ENCODE peak calls at places on chromosomes 6 and 20, in eight cellular contexts. V is stimulated activated CD4-positive, alpha-beta T cell treated with anti-CD3 and anti-CD28 coated beads, Interleukin-4, amount 100 ng/mL, for 1 hour; O is uterus; S is natural killer cell; H is activated gamma-delta T cell treated with Interleukin-2 at 50 U/mL for 16 hours; G is naive thymus-derived CD4-positive, alpha-beta T cell; Q is AG08396; I is substantia nigra. L is an unnamed sample.

GRCh38 chr6:36592221-36592655 is 1.9 kb upstream of the SRSF3 start:
- DNase-seq in Q (no peak), I (no peak), G (no peak), V (no peak), O (no peak), H (peak), S (peak), L (no peak)

GRCh38 chr20:54199283-54199682 is 8.6 kb upstream of the PFDN4 start:
- DNase-seq in O (no peak), G (no peak), I (no peak), V (no peak), H (no peak), Q (no peak), S (no peak), L (no peak)

GRCh38 chr6:109979033-109979921 is 1.2 kb downstream of the GPR6 start:
- DNase-seq in H (no peak), Q (no peak), I (no peak), G (no peak), V (no peak), S (no peak), O (no peak), L (no peak)

GRCh38 chr20:52313335-52313963 is 121.9 kb upstream of the ZFP64 start:
- DNase-seq in V (no peak), H (no peak), I (no peak), G (no peak), Q (peak), O (no peak), S (no peak), L (peak)

GRCh38 chr6:111852704-111853103 is 20.5 kb downstream of the FYN start:
- DNase-seq in O (no peak), G (peak), S (no peak), Q (no peak), H (no peak), V (no peak), I (no peak), L (peak)

GRCh38 chr20:46174469-46175126 is 56.5 kb downstream of the CD40 start:
- DNase-seq in H (peak), I (no peak), S (peak), G (peak), V (peak), Q (peak), O (peak), L (peak)

GRCh38 chr6:169426611-169427010 is 173.0 kb upstream of the THBS2 start:
- DNase-seq in G (no peak), Q (no peak), H (no peak), V (no peak), S (no peak), I (no peak), O (no peak), L (no peak)

GRCh38 chr6:161273752-161274487 is at the start of gene AGPAT4:
- DNase-seq in S (peak), I (no peak), O (peak), H (peak), Q (peak), G (peak), V (peak), L (peak)

GRCh38 chr6:23350752-23351453 is 775.1 kb upstream of the NRSN1 start:
- DNase-seq in H (no peak), V (no peak), I (no peak), S (no peak), G (no peak), Q (no peak), O (no peak), L (no peak)

GRCh38 chr20:45783656-45784294 is 7.9 kb downstream of the WFDC3 start:
- DNase-seq in Q (no peak), V (no peak), I (no peak), G (no peak), O (no peak), S (no peak), H (no peak), L (peak)

GRCh38 chr6:168107191-168107940 is 28.4 kb upstream of the FRMD1 start:
- DNase-seq in S (no peak), O (no peak), I (no peak), V (no peak), G (no peak), Q (no peak), H (no peak), L (no peak)

GRCh38 chr6:150079604-150080003 is 10.7 kb upstream of the ULBP3 start:
- DNase-seq in H (no peak), I (no peak), G (peak), S (no peak), Q (no peak), O (no peak), V (no peak), L (no peak)

GRCh38 chr6:51608383-51608782 is 479.0 kb downstream of the PKHD1 start:
- DNase-seq in Q (no peak), G (no peak), H (no peak), I (no peak), S (no peak), V (no peak), O (no peak), L (no peak)

GRCh38 chr6:3506751-3507388 is 50.0 kb upstream of the SLC22A23 start:
- DNase-seq in H (no peak), I (no peak), S (no peak), V (no peak), G (no peak), O (no peak), Q (no peak), L (no peak)

GRCh38 chr6:116115781-116116180 is 10.2 kb downstream of the COL10A1 start:
- DNase-seq in G (no peak), S (no peak), Q (no peak), I (no peak), V (no peak), O (no peak), H (no peak), L (no peak)

GRCh38 chr20:17505664-17506517 is 25.3 kb downstream of the BFSP1 start:
- DNase-seq in I (no peak), Q (peak), H (peak), S (peak), G (no peak), V (peak), O (no peak), L (no peak)

GRCh38 chr20:25048519-25048952 is 9.4 kb downstream of the ACSS1 start:
- DNase-seq in O (peak), S (no peak), I (no peak), V (no peak), Q (no peak), H (no peak), G (no peak), L (no peak)

GRCh38 chr6:96014846-96015245 is 928 bp upstream of the FUT9 start:
- DNase-seq in G (no peak), S (no peak), V (no peak), I (no peak), H (no peak), O (no peak), Q (no peak), L (no peak)

GRCh38 chr6:166971271-166971670 is 14.9 kb upstream of the RNASET2 start:
- DNase-seq in Q (no peak), G (no peak), I (no peak), O (no peak), H (no peak), V (no peak), S (no peak), L (no peak)

GRCh38 chr6:81838031-81838430 is 85.5 kb upstream of the TENT5A start:
- DNase-seq in G (no peak), O (no peak), H (no peak), I (no peak), V (no peak), S (no peak), Q (no peak), L (peak)

GRCh38 chr6:15761045-15761502 is 98.2 kb upstream of the DTNBP1 start:
- DNase-seq in S (no peak), V (no peak), G (no peak), H (no peak), I (no peak), Q (no peak), O (no peak), L (peak)

GRCh38 chr6:89132087-89132486 is 13.8 kb upstream of the PM20D2 start:
- DNase-seq in G (no peak), V (no peak), S (no peak), H (no peak), Q (no peak), O (no peak), I (no peak), L (no peak)

GRCh38 chr6:7904654-7905319 is 5.8 kb downstream of the TXNDC5 start:
- DNase-seq in V (no peak), S (no peak), G (no peak), H (no peak), I (no peak), Q (no peak), O (no peak), L (no peak)

GRCh38 chr6:160070427-160070826 is 51.2 kb upstream of the SLC22A1 start:
- DNase-seq in V (no peak), G (no peak), Q (no peak), S (no peak), H (no peak), O (no peak), I (no peak), L (no peak)

GRCh38 chr20:48739395-48740268 is 88.2 kb downstream of the PREX1 start:
- DNase-seq in Q (no peak), S (no peak), I (no peak), O (no peak), H (peak), V (peak), G (no peak), L (no peak)